ENCODE peak calls at places on chromosomes 2 and 18, in six cellular contexts. G is stimulated activated CD4-positive, alpha-beta T cell treated with anti-CD3 and anti-CD28 coated beads, Interleukin-15, amount 100 ng/mL, for 1 hour; Q is right cardiac atrium; J is GM12864; C is astrocyte; P is caudate nucleus. S is an unnamed sample.

GRCh38 chr2:128272586-128273468 is 45.8 kb downstream of the HS6ST1 start:
- DNase-seq in G (no peak), Q (peak; percentile 25), J (no peak), C (no peak), P (no peak), S (no peak)

GRCh38 chr2:231590614-231591013 is 2.0 kb upstream of the TEX44 start:
- DNase-seq in G (no peak), Q (no peak), J (no peak), C (no peak), P (no peak), S (no peak)

GRCh38 chr2:175755169-175755568 is 246.9 kb downstream of the LNPK start:
- DNase-seq in G (no peak), Q (no peak), J (no peak), C (no peak), P (no peak), S (no peak)

GRCh38 chr18:31685097-31686082 is 1.0 kb upstream of the B4GALT6 start:
- DNase-seq in G (peak; percentile 42), Q (peak; percentile 88), J (peak; percentile 48), C (peak; percentile 69), P (peak; percentile 78), S (peak; percentile 59)

GRCh38 chr2:224946911-224947310 is 95.4 kb downstream of the DOCK10 start:
- DNase-seq in G (no peak), Q (no peak), J (peak; percentile 71), C (peak; percentile 86), P (no peak), S (peak; percentile 94)

GRCh38 chr18:2908946-2909335 is 62.1 kb downstream of the EMILIN2 start:
- DNase-seq in G (no peak), Q (peak; percentile 43), J (no peak), C (no peak), P (no peak), S (no peak)

GRCh38 chr2:240566203-240567136 is 1.8 kb upstream of the RNPEPL1 start:
- DNase-seq in G (peak; percentile 92), Q (peak; percentile 98), J (peak; percentile 78), C (peak; percentile 51), P (peak; percentile 79), S (peak; percentile 86)

GRCh38 chr2:17780546-17780945 is 26.6 kb downstream of the GEN1 start:
- DNase-seq in G (no peak), Q (no peak), J (no peak), C (peak; percentile 34), P (no peak), S (no peak)

GRCh38 chr18:61587865-61588264 is 254.6 kb downstream of the CDH20 start:
- DNase-seq in G (no peak), Q (no peak), J (no peak), C (no peak), P (no peak), S (no peak)

GRCh38 chr2:28663359-28663758 is 88.3 kb upstream of the PPP1CB start:
- DNase-seq in G (no peak), Q (no peak), J (no peak), C (no peak), P (no peak), S (no peak)

GRCh38 chr2:17827306-17827705 is 11.0 kb downstream of the MSGN1 start:
- DNase-seq in G (no peak), Q (no peak), J (no peak), C (no peak), P (no peak), S (no peak)

GRCh38 chr2:34365937-34366336 is 766.8 kb upstream of the FAM98A start:
- DNase-seq in G (no peak), Q (no peak), J (no peak), C (no peak), P (no peak), S (no peak)

GRCh38 chr2:62467100-62467474 is 38.9 kb downstream of the TMEM17 start:
- DNase-seq in G (no peak), Q (no peak), J (no peak), C (no peak), P (no peak), S (no peak)

GRCh38 chr2:62531594-62531993 is 25.6 kb upstream of the TMEM17 start:
- DNase-seq in G (no peak), Q (no peak), J (no peak), C (no peak), P (no peak), S (no peak)

GRCh38 chr2:27320958-27321543 is 1.8 kb downstream of the MPV17 start:
- DNase-seq in G (no peak), Q (peak; percentile 65), J (no peak), C (peak; percentile 97), P (no peak), S (peak; percentile 32)

GRCh38 chr2:49029406-49029805 is 124.9 kb downstream of the FSHR start:
- DNase-seq in G (no peak), Q (no peak), J (no peak), C (no peak), P (no peak), S (no peak)

GRCh38 chr18:69492861-69493260 is 92.2 kb downstream of the DOK6 start:
- DNase-seq in G (no peak), Q (no peak), J (no peak), C (no peak), P (no peak), S (no peak)

GRCh38 chr18:61736168-61736567 is 156.6 kb downstream of the RNF152 start:
- DNase-seq in G (no peak), Q (no peak), J (no peak), C (no peak), P (no peak), S (no peak)

GRCh38 chr2:156087875-156088274 is 244.6 kb downstream of the NR4A2 start:
- DNase-seq in G (no peak), Q (no peak), J (no peak), C (peak; percentile 66), P (no peak), S (no peak)

GRCh38 chr2:129771606-129772598 is 207.6 kb upstream of the RAB6C start:
- DNase-seq in G (no peak), Q (no peak), J (no peak), C (no peak), P (no peak), S (no peak)

GRCh38 chr2:14239605-14240004 is 392.9 kb upstream of the LRATD1 start:
- DNase-seq in G (no peak), Q (no peak), J (no peak), C (no peak), P (no peak), S (no peak)

GRCh38 chr18:8801263-8801901 is 96.0 kb downstream of the MTCL1 start:
- DNase-seq in G (no peak), Q (no peak), J (no peak), C (peak; percentile 97), P (no peak), S (no peak)

GRCh38 chr2:227630322-227630721 is 13.0 kb downstream of the SCYGR4 start:
- DNase-seq in G (no peak), Q (no peak), J (no peak), C (no peak), P (no peak), S (no peak)

GRCh38 chr18:51038110-51038509 is 8.1 kb downstream of the SMAD4 start:
- DNase-seq in G (no peak), Q (no peak), J (no peak), C (no peak), P (no peak), S (peak; percentile 2)

GRCh38 chr2:196123679-196124373 is 47.6 kb downstream of the STK17B start:
- DNase-seq in G (no peak), Q (no peak), J (no peak), C (peak; percentile 85), P (no peak), S (no peak)

GRCh38 chr18:46883180-46883579 is 34.1 kb downstream of the PIAS2 start:
- DNase-seq in G (no peak), Q (no peak), J (no peak), C (no peak), P (no peak), S (no peak)

S was measured in MV-4-11.